ENCODE peak calls at places on chromosome 1, in five cellular contexts. One of them, this sample, is unnamed.

GRCh38 chr1:102879439-102879993 is 228.8 kb downstream of the COL11A1 start:
- DNase-seq in stimulated activated CD8-positive, alpha-beta memory T cell treated with anti-CD3 and anti-CD28 coated beads, Interleukin-4, amount 100 ng/mL, for 4 hours: no peak
- DNase-seq in psoas muscle: no peak
- DNase-seq in stimulated activated CD4-positive, alpha-beta T cell treated with anti-CD3 and anti-CD28 coated beads, Interleukin-1b, Interleukin-23, amount 100 ng/mL, for 4 hours: no peak
- DNase-seq in epithelial cell of prostate: peak; percentile 51
- DNase-seq in this sample: no peak

GRCh38 chr1:51344602-51345299 is 14.4 kb upstream of the TTC39A start:
- DNase-seq in psoas muscle: no peak
- DNase-seq in stimulated activated CD4-positive, alpha-beta T cell treated with anti-CD3 and anti-CD28 coated beads, Interleukin-1b, Interleukin-23, amount 100 ng/mL, for 4 hours: no peak
- DNase-seq in epithelial cell of prostate: no peak
- DNase-seq in stimulated activated CD8-positive, alpha-beta memory T cell treated with anti-CD3 and anti-CD28 coated beads, Interleukin-4, amount 100 ng/mL, for 4 hours: no peak
- DNase-seq in this sample: peak; percentile 43

GRCh38 chr1:100575406-100575805 is 37.5 kb downstream of the GPR88 start:
- DNase-seq in stimulated activated CD4-positive, alpha-beta T cell treated with anti-CD3 and anti-CD28 coated beads, Interleukin-1b, Interleukin-23, amount 100 ng/mL, for 4 hours: no peak
- DNase-seq in stimulated activated CD8-positive, alpha-beta memory T cell treated with anti-CD3 and anti-CD28 coated beads, Interleukin-4, amount 100 ng/mL, for 4 hours: no peak
- DNase-seq in psoas muscle: no peak
- DNase-seq in epithelial cell of prostate: no peak
- DNase-seq in this sample: no peak

GRCh38 chr1:109167114-109167513 is 46.6 kb upstream of the SARS1 start:
- DNase-seq in stimulated activated CD4-positive, alpha-beta T cell treated with anti-CD3 and anti-CD28 coated beads, Interleukin-1b, Interleukin-23, amount 100 ng/mL, for 4 hours: no peak
- DNase-seq in psoas muscle: no peak
- DNase-seq in epithelial cell of prostate: no peak
- DNase-seq in stimulated activated CD8-positive, alpha-beta memory T cell treated with anti-CD3 and anti-CD28 coated beads, Interleukin-4, amount 100 ng/mL, for 4 hours: no peak
- DNase-seq in this sample: no peak

GRCh38 chr1:226827968-226828513 is 42.4 kb upstream of the PSEN2 start:
- DNase-seq in epithelial cell of prostate: peak; percentile 44
- DNase-seq in psoas muscle: peak; percentile 96
- DNase-seq in stimulated activated CD4-positive, alpha-beta T cell treated with anti-CD3 and anti-CD28 coated beads, Interleukin-1b, Interleukin-23, amount 100 ng/mL, for 4 hours: peak; percentile 93
- DNase-seq in stimulated activated CD8-positive, alpha-beta memory T cell treated with anti-CD3 and anti-CD28 coated beads, Interleukin-4, amount 100 ng/mL, for 4 hours: peak; percentile 83
- DNase-seq in this sample: peak; percentile 98

GRCh38 chr1:200891774-200892157 is 2.9 kb upstream of the INAVA start:
- DNase-seq in stimulated activated CD4-positive, alpha-beta T cell treated with anti-CD3 and anti-CD28 coated beads, Interleukin-1b, Interleukin-23, amount 100 ng/mL, for 4 hours: no peak
- DNase-seq in epithelial cell of prostate: no peak
- DNase-seq in psoas muscle: no peak
- DNase-seq in stimulated activated CD8-positive, alpha-beta memory T cell treated with anti-CD3 and anti-CD28 coated beads, Interleukin-4, amount 100 ng/mL, for 4 hours: no peak
- DNase-seq in this sample: no peak

GRCh38 chr1:174204697-174205308 is 45.5 kb downstream of the RABGAP1L start:
- DNase-seq in psoas muscle: no peak
- DNase-seq in stimulated activated CD8-positive, alpha-beta memory T cell treated with anti-CD3 and anti-CD28 coated beads, Interleukin-4, amount 100 ng/mL, for 4 hours: no peak
- DNase-seq in stimulated activated CD4-positive, alpha-beta T cell treated with anti-CD3 and anti-CD28 coated beads, Interleukin-1b, Interleukin-23, amount 100 ng/mL, for 4 hours: no peak
- DNase-seq in epithelial cell of prostate: no peak
- DNase-seq in this sample: no peak

GRCh38 chr1:180435566-180435965 is 66.8 kb downstream of the ACBD6 start:
- DNase-seq in stimulated activated CD8-positive, alpha-beta memory T cell treated with anti-CD3 and anti-CD28 coated beads, Interleukin-4, amount 100 ng/mL, for 4 hours: no peak
- DNase-seq in stimulated activated CD4-positive, alpha-beta T cell treated with anti-CD3 and anti-CD28 coated beads, Interleukin-1b, Interleukin-23, amount 100 ng/mL, for 4 hours: no peak
- DNase-seq in epithelial cell of prostate: no peak
- DNase-seq in psoas muscle: no peak
- DNase-seq in this sample: no peak

GRCh38 chr1:22043175-22043769 is 9.2 kb upstream of the CDC42 start:
- DNase-seq in stimulated activated CD8-positive, alpha-beta memory T cell treated with anti-CD3 and anti-CD28 coated beads, Interleukin-4, amount 100 ng/mL, for 4 hours: no peak
- DNase-seq in epithelial cell of prostate: peak; percentile 73
- DNase-seq in stimulated activated CD4-positive, alpha-beta T cell treated with anti-CD3 and anti-CD28 coated beads, Interleukin-1b, Interleukin-23, amount 100 ng/mL, for 4 hours: no peak
- DNase-seq in psoas muscle: no peak
- DNase-seq in this sample: no peak

GRCh38 chr1:156291226-156292061 is 4.0 kb downstream of the GLMP start:
- DNase-seq in stimulated activated CD8-positive, alpha-beta memory T cell treated with anti-CD3 and anti-CD28 coated beads, Interleukin-4, amount 100 ng/mL, for 4 hours: no peak
- DNase-seq in psoas muscle: peak; percentile 92
- DNase-seq in epithelial cell of prostate: no peak
- DNase-seq in stimulated activated CD4-positive, alpha-beta T cell treated with anti-CD3 and anti-CD28 coated beads, Interleukin-1b, Interleukin-23, amount 100 ng/mL, for 4 hours: no peak
- DNase-seq in this sample: peak; percentile 94

GRCh38 chr1:60715970-60716369 is 366.4 kb upstream of the NFIA start:
- DNase-seq in psoas muscle: no peak
- DNase-seq in stimulated activated CD8-positive, alpha-beta memory T cell treated with anti-CD3 and anti-CD28 coated beads, Interleukin-4, amount 100 ng/mL, for 4 hours: no peak
- DNase-seq in epithelial cell of prostate: no peak
- DNase-seq in stimulated activated CD4-positive, alpha-beta T cell treated with anti-CD3 and anti-CD28 coated beads, Interleukin-1b, Interleukin-23, amount 100 ng/mL, for 4 hours: no peak
- DNase-seq in this sample: no peak

GRCh38 chr1:156372265-156372586 is 3.2 kb downstream of the RHBG start:
- DNase-seq in psoas muscle: no peak
- DNase-seq in stimulated activated CD8-positive, alpha-beta memory T cell treated with anti-CD3 and anti-CD28 coated beads, Interleukin-4, amount 100 ng/mL, for 4 hours: no peak
- DNase-seq in epithelial cell of prostate: no peak
- DNase-seq in stimulated activated CD4-positive, alpha-beta T cell treated with anti-CD3 and anti-CD28 coated beads, Interleukin-1b, Interleukin-23, amount 100 ng/mL, for 4 hours: no peak
- DNase-seq in this sample: no peak

GRCh38 chr1:204506969-204507316 is 9.3 kb upstream of the MDM4 start:
- DNase-seq in epithelial cell of prostate: peak; percentile 49
- DNase-seq in psoas muscle: peak; percentile 65
- DNase-seq in stimulated activated CD8-positive, alpha-beta memory T cell treated with anti-CD3 and anti-CD28 coated beads, Interleukin-4, amount 100 ng/mL, for 4 hours: peak; percentile 73
- DNase-seq in stimulated activated CD4-positive, alpha-beta T cell treated with anti-CD3 and anti-CD28 coated beads, Interleukin-1b, Interleukin-23, amount 100 ng/mL, for 4 hours: peak; percentile 64
- DNase-seq in this sample: peak; percentile 87

GRCh38 chr1:174815036-174815435 is 184.7 kb upstream of the CACYBP start:
- DNase-seq in epithelial cell of prostate: peak; percentile 81
- DNase-seq in stimulated activated CD8-positive, alpha-beta memory T cell treated with anti-CD3 and anti-CD28 coated beads, Interleukin-4, amount 100 ng/mL, for 4 hours: no peak
- DNase-seq in stimulated activated CD4-positive, alpha-beta T cell treated with anti-CD3 and anti-CD28 coated beads, Interleukin-1b, Interleukin-23, amount 100 ng/mL, for 4 hours: no peak
- DNase-seq in psoas muscle: no peak
- DNase-seq in this sample: no peak

GRCh38 chr1:29298175-29298720 is 61.9 kb downstream of the PTPRU start:
- DNase-seq in epithelial cell of prostate: no peak
- DNase-seq in stimulated activated CD4-positive, alpha-beta T cell treated with anti-CD3 and anti-CD28 coated beads, Interleukin-1b, Interleukin-23, amount 100 ng/mL, for 4 hours: no peak
- DNase-seq in stimulated activated CD8-positive, alpha-beta memory T cell treated with anti-CD3 and anti-CD28 coated beads, Interleukin-4, amount 100 ng/mL, for 4 hours: no peak
- DNase-seq in psoas muscle: no peak
- DNase-seq in this sample: no peak

GRCh38 chr1:203480525-203481084 is 5.0 kb downstream of the PRELP start:
- DNase-seq in epithelial cell of prostate: peak; percentile 73
- DNase-seq in psoas muscle: peak; percentile 52
- DNase-seq in stimulated activated CD8-positive, alpha-beta memory T cell treated with anti-CD3 and anti-CD28 coated beads, Interleukin-4, amount 100 ng/mL, for 4 hours: no peak
- DNase-seq in stimulated activated CD4-positive, alpha-beta T cell treated with anti-CD3 and anti-CD28 coated beads, Interleukin-1b, Interleukin-23, amount 100 ng/mL, for 4 hours: peak; percentile 45
- DNase-seq in this sample: peak; percentile 87

GRCh38 chr1:211632117-211632807 is 43.2 kb downstream of the NEK2 start:
- DNase-seq in stimulated activated CD8-positive, alpha-beta memory T cell treated with anti-CD3 and anti-CD28 coated beads, Interleukin-4, amount 100 ng/mL, for 4 hours: no peak
- DNase-seq in stimulated activated CD4-positive, alpha-beta T cell treated with anti-CD3 and anti-CD28 coated beads, Interleukin-1b, Interleukin-23, amount 100 ng/mL, for 4 hours: no peak
- DNase-seq in epithelial cell of prostate: no peak
- DNase-seq in psoas muscle: no peak
- DNase-seq in this sample: no peak

GRCh38 chr1:181135462-181135781 is 46.9 kb downstream of the IER5 start:
- DNase-seq in psoas muscle: no peak
- DNase-seq in stimulated activated CD4-positive, alpha-beta T cell treated with anti-CD3 and anti-CD28 coated beads, Interleukin-1b, Interleukin-23, amount 100 ng/mL, for 4 hours: no peak
- DNase-seq in epithelial cell of prostate: no peak
- DNase-seq in stimulated activated CD8-positive, alpha-beta memory T cell treated with anti-CD3 and anti-CD28 coated beads, Interleukin-4, amount 100 ng/mL, for 4 hours: no peak
- DNase-seq in this sample: no peak

GRCh38 chr1:43617011-43617410 is 32.9 kb upstream of the KDM4A start:
- DNase-seq in psoas muscle: no peak
- DNase-seq in stimulated activated CD8-positive, alpha-beta memory T cell treated with anti-CD3 and anti-CD28 coated beads, Interleukin-4, amount 100 ng/mL, for 4 hours: no peak
- DNase-seq in stimulated activated CD4-positive, alpha-beta T cell treated with anti-CD3 and anti-CD28 coated beads, Interleukin-1b, Interleukin-23, amount 100 ng/mL, for 4 hours: no peak
- DNase-seq in epithelial cell of prostate: no peak
- DNase-seq in this sample: no peak

GRCh38 chr1:208216062-208216461 is 28.1 kb downstream of the PLXNA2 start:
- DNase-seq in psoas muscle: no peak
- DNase-seq in epithelial cell of prostate: no peak
- DNase-seq in stimulated activated CD8-positive, alpha-beta memory T cell treated with anti-CD3 and anti-CD28 coated beads, Interleukin-4, amount 100 ng/mL, for 4 hours: no peak
- DNase-seq in stimulated activated CD4-positive, alpha-beta T cell treated with anti-CD3 and anti-CD28 coated beads, Interleukin-1b, Interleukin-23, amount 100 ng/mL, for 4 hours: no peak
- DNase-seq in this sample: no peak

GRCh38 chr1:240491156-240491555 is 120.8 kb downstream of the GREM2 start:
- DNase-seq in psoas muscle: no peak
- DNase-seq in stimulated activated CD4-positive, alpha-beta T cell treated with anti-CD3 and anti-CD28 coated beads, Interleukin-1b, Interleukin-23, amount 100 ng/mL, for 4 hours: no peak
- DNase-seq in epithelial cell of prostate: no peak
- DNase-seq in stimulated activated CD8-positive, alpha-beta memory T cell treated with anti-CD3 and anti-CD28 coated beads, Interleukin-4, amount 100 ng/mL, for 4 hours: no peak
- DNase-seq in this sample: no peak

GRCh38 chr1:202343652-202344349 is 2.1 kb upstream of the UBE2T start:
- DNase-seq in stimulated activated CD8-positive, alpha-beta memory T cell treated with anti-CD3 and anti-CD28 coated beads, Interleukin-4, amount 100 ng/mL, for 4 hours: no peak
- DNase-seq in stimulated activated CD4-positive, alpha-beta T cell treated with anti-CD3 and anti-CD28 coated beads, Interleukin-1b, Interleukin-23, amount 100 ng/mL, for 4 hours: no peak
- DNase-seq in epithelial cell of prostate: no peak
- DNase-seq in psoas muscle: no peak
- DNase-seq in this sample: no peak

GRCh38 chr1:3480369-3480719 is 25.9 kb downstream of the ARHGEF16 start:
- DNase-seq in psoas muscle: no peak
- DNase-seq in epithelial cell of prostate: no peak
- DNase-seq in stimulated activated CD8-positive, alpha-beta memory T cell treated with anti-CD3 and anti-CD28 coated beads, Interleukin-4, amount 100 ng/mL, for 4 hours: no peak
- DNase-seq in stimulated activated CD4-positive, alpha-beta T cell treated with anti-CD3 and anti-CD28 coated beads, Interleukin-1b, Interleukin-23, amount 100 ng/mL, for 4 hours: no peak
- DNase-seq in this sample: no peak

This sample was measured in sciatic nerve.